ENCODE peak calls at places on chromosomes 3 and 15, in seven cellular contexts. K is fibroblast of the aortic adventitia, Q is astrocyte of the spinal cord, P is WTC11, W is epithelial cell of esophagus, L is heart left ventricle, J is type B pancreatic cell. N is an unnamed sample.

GRCh38 chr3:72087420-72087819 is 302.5 kb upstream of the PROK2 start:
- DNase-seq in Q (no peak), P (no peak), J (no peak), K (no peak), L (no peak), W (no peak), N (no peak)

GRCh38 chr15:85597155-85597815 is 197.4 kb downstream of the KLHL25 start:
- DNase-seq in W (no peak), P (no peak), Q (no peak), K (no peak), J (no peak), L (no peak), N (no peak)

GRCh38 chr15:40306371-40306770 is 1.4 kb downstream of the PLCB2 start:
- DNase-seq in P (no peak), Q (no peak), K (no peak), W (no peak), L (no peak), J (no peak), N (no peak)

GRCh38 chr3:196127308-196128040 is 45.6 kb upstream of the TFRC start:
- DNase-seq in Q (no peak), W (peak), P (no peak), K (no peak), J (no peak), L (no peak), N (no peak)

GRCh38 chr15:68485721-68486360 is 53.9 kb upstream of the ITGA11 start:
- DNase-seq in L (no peak), K (no peak), W (no peak), P (no peak), Q (no peak), J (no peak), N (no peak)

GRCh38 chr15:35062164-35063099 is 22.7 kb downstream of the NANOGP8 start:
- DNase-seq in L (no peak), K (no peak), P (no peak), Q (no peak), J (no peak), W (peak), N (no peak)

GRCh38 chr15:33440911-33441310 is 130.1 kb downstream of the RYR3 start:
- DNase-seq in Q (no peak), J (no peak), P (no peak), W (peak), L (no peak), K (no peak), N (no peak)

GRCh38 chr3:69770219-69770618 is 31.0 kb downstream of the MITF start:
- DNase-seq in J (no peak), W (peak), Q (peak), P (no peak), L (no peak), K (no peak), N (no peak)

GRCh38 chr3:194032828-194033435 is 103.0 kb upstream of the HES1 start:
- DNase-seq in Q (no peak), K (no peak), J (no peak), L (no peak), W (no peak), P (no peak), N (no peak)

GRCh38 chr3:186340211-186340610 is 21.8 kb downstream of the DGKG start:
- DNase-seq in J (no peak), Q (no peak), W (peak), P (no peak), L (no peak), K (no peak), N (no peak)

GRCh38 chr3:59766165-59766872 is 716.5 kb upstream of the CFAP20DC start:
- DNase-seq in L (no peak), K (peak), P (no peak), Q (no peak), J (no peak), W (peak), N (no peak)

GRCh38 chr3:153595186-153595815 is 433.3 kb downstream of the RAP2B start:
- DNase-seq in Q (peak), J (no peak), P (no peak), K (peak), L (no peak), W (peak), N (no peak)

GRCh38 chr15:78368115-78368514 is 28.0 kb downstream of the CRABP1 start:
- DNase-seq in W (no peak), Q (no peak), L (no peak), P (no peak), K (no peak), J (no peak), N (no peak)

GRCh38 chr3:141105828-141106628 is 54.9 kb downstream of the SPSB4 start:
- DNase-seq in Q (peak), W (peak), J (no peak), P (peak), K (peak), L (peak), N (no peak)

GRCh38 chr3:126051741-126052140 is 32.2 kb downstream of the SLC41A3 start:
- DNase-seq in W (no peak), L (no peak), J (no peak), K (no peak), P (no peak), Q (no peak), N (no peak)

GRCh38 chr15:29924750-29925149 is 102.5 kb upstream of the TJP1 start:
- DNase-seq in W (peak), K (peak), P (peak), Q (peak), L (no peak), J (peak), N (no peak)

GRCh38 chr3:128794788-128795649 is 69.0 kb downstream of the RAB7A start:
- DNase-seq in L (peak), Q (peak), W (peak), J (no peak), K (peak), P (peak), N (no peak)

GRCh38 chr3:106945435-106945834 is 431.8 kb upstream of the CCDC54 start:
- DNase-seq in K (peak), Q (no peak), L (no peak), P (no peak), W (no peak), J (no peak), N (no peak)

GRCh38 chr3:132804498-132804897 is 82.3 kb upstream of the NPHP3 start:
- DNase-seq in P (no peak), L (no peak), Q (peak), W (peak), J (no peak), K (peak), N (no peak)

GRCh38 chr15:42313463-42313862 is 40.2 kb upstream of the TMEM87A start:
- DNase-seq in K (no peak), L (no peak), P (no peak), W (no peak), J (no peak), Q (no peak), N (no peak)

GRCh38 chr15:81523867-81524266 is 149.9 kb upstream of the TMC3 start:
- DNase-seq in L (no peak), J (no peak), P (no peak), W (no peak), K (no peak), Q (no peak), N (no peak)
- TF ChIP-seq CTCF in L (no peak), J (no peak), P (no peak), W (no peak), K (no peak), Q (no peak), N (no peak)

GRCh38 chr15:31373096-31373865 is 46.6 kb downstream of the KLF13 start:
- DNase-seq in J (no peak), Q (no peak), K (no peak), L (no peak), W (no peak), P (no peak), N (no peak)

GRCh38 chr15:31372635-31373091 is 46.0 kb downstream of the KLF13 start:
- DNase-seq in P (peak), J (no peak), Q (peak), L (peak), K (peak), W (peak), N (peak)

GRCh38 chr15:31374489-31374888 is 47.9 kb downstream of the KLF13 start:
- DNase-seq in K (no peak), P (no peak), L (no peak), W (no peak), Q (no peak), J (no peak), N (no peak)

GRCh38 chr15:31374986-31375385 is 48.4 kb downstream of the KLF13 start:
- DNase-seq in K (no peak), J (no peak), P (no peak), Q (no peak), L (no peak), W (no peak), N (no peak)

DNA sequence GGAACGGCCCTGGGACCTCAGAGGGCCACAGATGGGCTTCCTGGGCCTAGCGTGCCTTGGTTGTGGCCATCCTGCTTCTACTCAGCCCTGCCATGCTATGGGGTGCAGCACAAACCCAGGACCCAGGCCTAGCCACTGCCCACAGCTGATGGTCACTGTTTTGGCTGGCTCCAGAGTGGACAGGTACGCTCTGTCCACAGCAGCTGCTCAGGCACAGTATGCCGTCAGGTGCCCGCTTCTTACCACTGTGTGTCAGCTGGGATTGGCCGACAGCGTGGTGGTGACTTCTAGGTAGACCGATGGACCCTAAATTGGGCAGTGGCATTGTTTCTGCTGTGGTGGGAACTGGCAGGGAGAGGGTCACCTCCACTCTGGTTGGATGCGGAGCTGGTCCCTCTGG is 47.3 kb downstream of the KLF13 start:
- DNase-seq in K (no peak), Q (no peak), J (no peak), P (no peak), L (no peak), W (no peak), N (no peak)
- TF ChIP-seq CTCF in K (no peak), Q (no peak), J (no peak), P (no peak), L (no peak), W (no peak), N (no peak)

GRCh38 chr15:59751552-59752413 is 62.7 kb upstream of the BNIP2 start:
- DNase-seq in J (no peak), L (no peak), K (peak), Q (no peak), W (peak), P (no peak), N (no peak)
- TF ChIP-seq CTCF in J (peak), L (peak), K (peak), Q (peak), W (peak), P (peak), N (peak)

GRCh38 chr15:49881433-49881832 is 237.6 kb downstream of the ATP8B4 start:
- DNase-seq in J (no peak), Q (no peak), K (no peak), L (no peak), W (peak), P (no peak), N (no peak)
- TF ChIP-seq CTCF in J (no peak), Q (no peak), K (no peak), L (no peak), W (no peak), P (no peak), N (no peak)

GRCh38 chr15:89128320-89129122 is 40.3 kb downstream of the ABHD2 start:
- DNase-seq in P (no peak), J (no peak), Q (no peak), W (no peak), L (no peak), K (no peak), N (no peak)

GRCh38 chr15:89129123-89129815 is 41.0 kb downstream of the ABHD2 start:
- DNase-seq in J (no peak), P (peak), L (no peak), K (peak), Q (no peak), W (peak), N (no peak)

GRCh38 chr15:89130194-89130593 is 41.9 kb downstream of the ABHD2 start:
- DNase-seq in W (no peak), P (no peak), L (no peak), Q (no peak), J (no peak), K (no peak), N (no peak)

GRCh38 chr15:89127054-89127702 is 38.9 kb downstream of the ABHD2 start:
- DNase-seq in Q (no peak), L (no peak), K (peak), P (no peak), W (peak), J (no peak), N (no peak)

GRCh38 chr15:89129816-89130134 is 41.5 kb downstream of the ABHD2 start:
- DNase-seq in W (no peak), L (no peak), Q (no peak), P (no peak), K (no peak), J (no peak), N (no peak)
- TF ChIP-seq CTCF in W (no peak), L (no peak), Q (no peak), P (no peak), K (no peak), J (peak), N (no peak)

DNA sequence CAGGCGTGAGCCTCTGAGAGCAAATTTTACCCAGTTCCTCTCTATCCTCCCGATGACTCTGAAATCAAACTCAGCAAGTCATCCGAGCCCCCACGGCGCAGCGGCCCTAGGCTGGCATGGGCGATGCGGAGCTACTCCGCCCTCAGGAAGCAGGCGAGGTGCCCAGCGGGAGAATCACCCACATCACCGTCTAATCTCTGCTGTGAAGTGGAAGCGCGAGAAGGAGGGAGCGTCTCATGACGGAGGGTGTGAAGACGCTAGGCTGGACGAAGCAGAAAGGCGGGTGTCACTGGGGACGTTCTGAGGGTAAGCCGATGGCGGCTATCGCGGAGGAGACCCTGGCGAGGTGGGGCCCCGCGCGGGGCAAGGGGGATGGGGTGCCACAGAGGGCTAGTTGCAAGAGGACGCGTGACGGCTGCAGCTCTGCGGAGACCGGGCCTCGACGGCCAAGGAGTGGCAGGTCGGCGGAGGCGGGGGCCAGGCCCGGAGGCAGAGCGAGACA is 9.1 kb upstream of the GNAI2 start:
- DNase-seq in P (peak), L (no peak), W (peak), Q (peak), J (no peak), K (peak), N (no peak)
- TF ChIP-seq CTCF in P (no peak), L (no peak), W (no peak), Q (no peak), J (no peak), K (no peak), N (no peak)

N was measured in osteocyte.